ENCODE peak calls at places on chromosome 12, in seven cellular contexts. M is H9; B is IMR-90; T is stomach; P is CD4-positive, alpha-beta T cell; X is brain microvascular endothelial cell; G is lung. U is an unnamed sample.

GRCh38 chr12:47604474-47604873 is 101.4 kb downstream of the RPAP3 start:
- DNase-seq in M (no peak), T (no peak), G (no peak), P (no peak), X (peak; percentile 50), B (peak; percentile 32), U (no peak)

GRCh38 chr12:67621926-67622325 is 26.6 kb upstream of the DYRK2 start:
- DNase-seq in B (no peak), P (no peak), T (no peak), X (no peak), M (no peak), G (no peak), U (no peak)

GRCh38 chr12:63206908-63207307 is 55.9 kb upstream of the AVPR1A start:
- DNase-seq in X (peak; percentile 74), B (no peak), G (no peak), T (no peak), P (no peak), M (no peak), U (peak; percentile 18)

GRCh38 chr12:79692860-79693605 is 2.3 kb upstream of the PAWR start:
- DNase-seq in X (no peak), G (no peak), B (peak; percentile 40), P (no peak), T (no peak), M (no peak), U (no peak)

GRCh38 chr12:56338643-56339422 is at the start of gene IL23A:
- DNase-seq in M (peak; percentile 81), P (peak; percentile 90), T (no peak), X (no peak), B (peak; percentile 59), G (no peak), U (no peak)

GRCh38 chr12:63790608-63790945 is 10.9 kb downstream of the RXYLT1 start:
- DNase-seq in M (no peak), P (no peak), T (no peak), G (no peak), X (no peak), B (no peak), U (no peak)

GRCh38 chr12:84842406-84843013 is 70.1 kb downstream of the SLC6A15 start:
- DNase-seq in B (peak; percentile 51), T (no peak), P (no peak), M (no peak), G (no peak), X (peak; percentile 66), U (no peak)

GRCh38 chr12:68675098-68675842 is 11.5 kb upstream of the NUP107 start:
- DNase-seq in B (no peak), P (peak; percentile 71), X (no peak), G (no peak), T (peak; percentile 48), M (no peak), U (no peak)

GRCh38 chr12:132357623-132358186 is 28.3 kb upstream of the GALNT9 start:
- DNase-seq in P (no peak), G (no peak), X (no peak), B (no peak), T (no peak), M (no peak), U (no peak)

GRCh38 chr12:12927211-12928079 is 24.5 kb downstream of the GPRC5D start:
- DNase-seq in T (peak; percentile 94), B (peak; percentile 45), X (no peak), M (no peak), G (peak; percentile 90), P (peak; percentile 34), U (no peak)

DNA sequence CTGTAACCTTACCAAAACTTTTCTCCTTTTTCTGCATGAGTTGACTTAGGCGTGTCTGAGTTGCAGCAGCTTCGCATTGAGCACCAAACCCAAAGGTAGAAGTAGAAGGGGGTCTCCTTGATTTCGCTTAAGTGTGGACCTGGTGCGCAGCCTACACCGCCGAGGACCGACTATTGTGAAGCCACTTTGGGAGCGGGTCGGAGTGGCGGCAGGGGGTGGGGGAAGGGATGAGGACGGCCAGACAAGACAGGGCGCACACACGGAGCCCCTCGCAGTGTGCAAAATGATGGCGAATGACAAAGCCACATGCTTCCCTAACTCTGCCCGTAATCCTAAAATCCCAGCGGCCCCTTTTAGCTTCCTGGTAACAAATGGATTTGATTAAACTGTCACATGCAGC is 1.1 kb downstream of the LMO3 start:
- DNase-seq in P (no peak), G (peak; percentile 45), B (no peak), T (no peak), X (no peak), M (no peak), U (no peak)
- H3K27me3 ChIP-seq in P (peaks cover 44% of the 10 kb centered on the region), G (no peaks in the 10 kb centered on the region), B (peaks cover 20% of the 10 kb centered on the region), T (peaks cover 27% of the 10 kb centered on the region), X (peaks cover 19% of the 10 kb centered on the region), M (peaks cover 5% of the 10 kb centered on the region), U (peaks cover 32% of the 10 kb centered on the region)

DNA sequence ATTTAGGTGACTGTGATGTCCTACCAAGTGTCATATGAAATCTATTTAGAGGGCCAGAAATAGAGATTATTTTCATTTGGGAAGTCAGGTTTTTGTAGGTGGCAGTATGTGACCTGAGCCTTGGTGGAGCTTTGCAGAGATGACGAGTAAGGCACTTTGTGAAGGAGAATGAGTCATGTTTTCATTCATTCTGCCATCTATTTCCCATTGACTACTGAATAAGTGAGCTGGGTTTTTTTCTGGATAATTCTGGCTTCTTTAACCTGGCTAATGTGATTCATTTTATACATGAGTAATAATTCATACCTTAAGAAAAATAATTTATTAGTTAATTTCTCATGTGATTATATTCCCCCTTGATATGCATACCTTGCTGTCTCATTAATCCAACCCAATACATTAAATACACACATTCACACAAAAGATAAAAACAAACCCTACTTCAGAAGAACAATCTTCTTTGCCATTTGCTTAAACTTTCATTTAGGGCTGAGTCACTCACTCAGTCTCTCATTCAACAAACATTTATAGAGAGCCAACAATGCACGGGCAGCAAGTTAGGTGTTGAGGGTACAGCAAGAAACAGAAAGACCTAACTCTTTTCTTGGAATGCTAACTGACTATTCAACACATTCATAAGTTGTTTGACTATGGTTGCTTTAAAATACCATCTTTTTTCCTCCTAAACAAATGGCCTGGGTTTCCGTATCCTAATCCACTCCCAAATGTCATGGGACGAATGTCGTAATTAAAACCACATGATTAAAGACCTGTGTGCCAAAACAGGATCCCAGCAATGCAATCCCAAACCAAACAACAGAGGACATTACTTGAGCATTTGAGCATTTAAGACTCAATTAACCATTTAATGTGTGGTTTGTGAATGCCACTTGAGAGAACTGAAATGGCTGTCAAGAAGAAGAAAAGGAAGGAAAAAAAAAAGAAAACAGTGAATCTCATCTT is 78.0 kb downstream of the KITLG start:
- DNase-seq in B (peak; percentile 48), T (no peak), P (no peak), M (no peak), G (no peak), X (no peak), U (no peak)
- TF ChIP-seq CTCF in B (no peak), T (no peak), P (no peak), M (no peak), G (no peak), X (no peak), U (no peak)

GRCh38 chr12:122366685-122367475 is 55.6 kb downstream of the CLIP1 start:
- DNase-seq in M (peak; percentile 66), T (no peak), P (no peak), B (peak; percentile 90), X (peak; percentile 86), G (no peak), U (peak; percentile 85)
- H3K27ac ChIP-seq in M (peak overlapping the region; percentile 65), T (peak overlapping the region; percentile 40), P (no peak overlapping the region), B (peak overlapping the region; percentile 92), X (peak overlapping the region; percentile 89), G (peak overlapping the region; percentile 13), U (peak overlapping the region; percentile 88)

GRCh38 chr12:191541-191940 is 22.4 kb downstream of the SLC6A12 start:
- DNase-seq in B (no peak), P (no peak), T (no peak), X (no peak), M (no peak), G (no peak), U (no peak)
- H3K27me3 ChIP-seq in B (peaks cover 53% of the 10 kb centered on the region), P (peaks cover 12% of the 10 kb centered on the region), T (peaks cover 73% of the 10 kb centered on the region), X (no peaks in the 10 kb centered on the region), M (peaks cover 2% of the 10 kb centered on the region), G (no peaks in the 10 kb centered on the region), U (no peaks in the 10 kb centered on the region)

DNA sequence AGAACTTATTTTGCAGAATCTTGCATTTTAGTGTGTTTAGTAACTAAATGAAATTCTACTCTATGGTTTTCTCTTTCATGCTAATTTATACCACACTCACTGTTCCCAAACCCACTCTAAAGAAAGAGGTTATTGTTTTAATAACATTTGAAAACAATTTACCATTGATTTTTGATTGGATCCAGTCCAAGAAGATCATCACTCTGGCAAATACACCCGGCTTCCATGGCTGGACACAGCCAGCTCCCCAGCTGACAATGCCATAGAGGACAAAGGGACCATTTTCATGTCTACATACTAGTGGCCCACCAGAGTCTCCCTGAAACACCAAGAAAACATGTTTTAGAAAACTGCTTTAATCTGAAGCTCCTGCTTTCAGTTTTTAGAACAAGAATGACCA is 42.4 kb downstream of the OVCH1 start:
- DNase-seq in P (no peak), T (no peak), G (no peak), X (no peak), M (no peak), B (no peak), U (no peak)
- TF ChIP-seq CTCF in P (no peak), T (no peak), G (no peak), X (no peak), M (no peak), B (no peak), U (no peak)

DNA sequence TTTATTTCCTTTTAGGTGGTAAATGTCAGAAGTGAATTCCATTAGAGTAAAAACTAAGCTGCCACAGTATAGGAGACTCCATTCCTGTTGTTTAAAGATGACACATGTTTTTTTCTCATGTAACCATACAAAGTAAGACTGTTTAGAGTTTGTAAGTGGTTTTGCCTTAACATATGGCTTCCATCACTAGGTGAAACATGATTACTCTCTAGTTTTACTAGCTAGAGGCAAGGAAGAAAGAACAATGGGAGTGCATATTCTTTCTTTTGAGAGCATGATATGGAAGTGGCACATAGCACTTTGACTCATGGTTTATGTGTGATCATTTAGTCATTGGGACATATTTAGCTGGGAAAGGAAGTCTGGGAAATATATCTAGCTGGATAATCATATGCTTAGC is 7.7 kb downstream of the ATF7IP start:
- DNase-seq in G (no peak), M (no peak), T (no peak), P (no peak), X (no peak), B (peak; percentile 84), U (no peak)
- H3K27ac ChIP-seq in G (no peak overlapping the region), M (no peak overlapping the region), T (peak overlapping the region; percentile 23), P (no peak overlapping the region), X (peak overlapping the region; percentile 61), B (peak overlapping the region; percentile 0), U (peak overlapping the region; percentile 46)

U was measured in gastrocnemius medialis.